ENCODE peak calls at places on chromosomes 16 and 17, in ten cellular contexts. O is GM23248; Q is PC-3; G is body of pancreas; B is HepG2; R is iPS DF 6.9; C is upper lobe of right lung; H is cardiac muscle cell; P is effector memory CD4-positive, alpha-beta T cell; V is lower lobe of right lung. T is an unnamed sample. For H3K27me3 and H3K36me3, the result is how much of the 10 kb centered on the place peaks cover.

GRCh38 chr16:53837421-53837820 is 133.5 kb downstream of the FTO start:
- DNase-seq in B (no peak), R (no peak), O (no peak), Q (no peak), H (no peak), V (no peak), C (no peak), G (no peak), P (no peak), T (no peak)

GRCh38 chr16:6955303-6955702 is 377.3 kb upstream of the RBFOX1 start:
- DNase-seq in R (no peak), H (no peak), G (no peak), P (no peak), B (no peak), C (no peak), V (no peak), O (no peak), Q (no peak), T (no peak)

GRCh38 chr16:68237243-68238028 is 1.5 kb upstream of the ESRP2 start:
- DNase-seq in H (peak), O (peak), Q (peak), V (peak), B (peak), G (peak), C (peak), R (no peak), P (peak), T (peak)

GRCh38 chr17:63816669-63817068 is 10.6 kb upstream of the PSMC5 start:
- DNase-seq in Q (no peak), O (peak), V (no peak), C (no peak), B (no peak), G (no peak), P (no peak), H (no peak), R (no peak), T (no peak)

GRCh38 chr16:69890114-69890890 is 60.8 kb upstream of the CLEC18A start:
- DNase-seq in H (peak), V (no peak), Q (no peak), G (peak), C (no peak), O (peak), R (peak), P (no peak), B (no peak), T (no peak)

GRCh38 chr16:31323959-31324629 is 30.9 kb upstream of the ITGAX start:
- DNase-seq in G (no peak), Q (no peak), O (no peak), C (no peak), B (no peak), P (no peak), H (no peak), R (no peak), V (no peak), T (no peak)

GRCh38 chr17:83196088-83196765 is 116.8 kb downstream of the METRNL start:
- DNase-seq in Q (no peak), B (no peak), R (no peak), O (peak), V (peak), G (peak), P (no peak), C (peak), H (no peak), T (peak)

GRCh38 chr16:4409081-4409932 is 7.1 kb downstream of the CORO7 start:
- DNase-seq in P (no peak), O (peak), R (no peak), H (no peak), B (no peak), Q (peak), C (no peak), G (no peak), V (peak), T (peak)

GRCh38 chr16:7431723-7432122 is 99.1 kb downstream of the RBFOX1 start:
- DNase-seq in P (no peak), Q (no peak), C (no peak), R (no peak), B (no peak), V (no peak), G (no peak), H (no peak), O (no peak), T (no peak)

GRCh38 chr17:77909236-77909635 is 49.3 kb upstream of the TNRC6C start:
- DNase-seq in B (no peak), Q (no peak), V (no peak), P (no peak), H (no peak), R (no peak), C (peak), G (no peak), O (no peak), T (peak)

GRCh38 chr17:4426499-4427208 is 7.1 kb upstream of the SPNS3 start:
- DNase-seq in G (no peak), R (no peak), Q (no peak), H (no peak), C (no peak), O (no peak), P (no peak), V (no peak), B (no peak), T (no peak)

GRCh38 chr16:82888616-82889015 is 261.8 kb downstream of the CDH13 start:
- DNase-seq in O (no peak), R (no peak), Q (no peak), B (no peak), C (no peak), G (no peak), H (no peak), V (no peak), P (no peak), T (no peak)

GRCh38 chr16:53664724-53665345 is 38.8 kb downstream of the RPGRIP1L start:
- DNase-seq in C (no peak), B (no peak), G (no peak), P (no peak), O (peak), V (no peak), R (no peak), Q (no peak), H (peak), T (peak)

GRCh38 chr17:73900516-73900915 is 256.3 kb upstream of the SDK2 start:
- DNase-seq in V (no peak), Q (no peak), R (no peak), O (no peak), C (no peak), G (no peak), P (no peak), H (no peak), B (no peak), T (no peak)

GRCh38 chr17:48215583-48216139 is 108.1 kb downstream of the SNX11 start:
- DNase-seq in C (no peak), P (no peak), R (peak), G (no peak), B (peak), H (no peak), Q (peak), V (no peak), O (peak), T (peak)

GRCh38 chr17:47720754-47721533 is 12.1 kb upstream of the TBX21 start:
- DNase-seq in C (no peak), Q (peak), P (peak), V (no peak), B (no peak), R (no peak), O (peak), H (no peak), G (no peak), T (peak)

GRCh38 chr17:33169580-33170285 is 123.4 kb downstream of the ASIC2 start:
- DNase-seq in H (no peak), O (peak), G (no peak), Q (peak), R (no peak), C (no peak), V (no peak), B (no peak), P (no peak), T (peak)

GRCh38 chr17:21177401-21177800 is 36.6 kb downstream of the TMEM11 start:
- DNase-seq in H (no peak), Q (no peak), P (no peak), G (no peak), O (no peak), B (no peak), V (no peak), C (peak), R (no peak), T (no peak)

GRCh38 chr16:2468142-2468724 is 2.9 kb upstream of the NTN3 start:
- DNase-seq in B (no peak), G (no peak), R (no peak), P (no peak), V (no peak), C (no peak), Q (peak), H (peak), O (peak), T (peak)

GRCh38 chr16:2466667-2467300 is 4.3 kb upstream of the NTN3 start:
- DNase-seq in B (no peak), Q (no peak), C (no peak), G (no peak), R (no peak), V (no peak), H (no peak), P (no peak), O (no peak), T (no peak)

GRCh38 chr16:2465653-2466415 is 5.3 kb upstream of the NTN3 start:
- DNase-seq in Q (peak), O (peak), R (no peak), P (no peak), H (no peak), V (no peak), G (no peak), B (no peak), C (no peak), T (no peak)

GRCh38 chr16:2468725-2469398 is 2.2 kb upstream of the NTN3 start:
- DNase-seq in P (no peak), R (no peak), H (no peak), C (no peak), O (no peak), Q (no peak), B (no peak), V (no peak), G (no peak), T (no peak)

GRCh38 chr16:2467301-2468141 is 3.6 kb upstream of the NTN3 start:
- DNase-seq in G (peak), P (no peak), B (no peak), R (no peak), O (peak), Q (peak), H (peak), V (peak), C (peak), T (peak)
- H3K27me3 ChIP-seq in G (under half), P (under half), B (under half), R (under half), O (under half), Q (under half), H (under half), V (under half), C (under half), T (under half)

GRCh38 chr16:75022567-75022966 is 23.7 kb downstream of the ZNRF1 start:
- DNase-seq in B (no peak), O (peak), V (no peak), R (no peak), Q (no peak), C (no peak), H (no peak), P (no peak), G (no peak), T (no peak)
- H3K4me3 ChIP-seq in B (no peak), O (no peak), V (no peak), R (no peak), Q (no peak), C (no peak), H (no peak), P (no peak), G (no peak), T (no peak)

GRCh38 chr16:1665829-1666228 is 12.2 kb upstream of the JPT2 start:
- DNase-seq in C (no peak), G (no peak), O (no peak), Q (no peak), P (no peak), R (no peak), H (no peak), B (no peak), V (no peak), T (no peak)
- H3K36me3 ChIP-seq in C (half or more), G (under half), O (under half), Q (under half), P (half or more), R (under half), H (half or more), B (under half), V (half or more), T (half or more)

DNA sequence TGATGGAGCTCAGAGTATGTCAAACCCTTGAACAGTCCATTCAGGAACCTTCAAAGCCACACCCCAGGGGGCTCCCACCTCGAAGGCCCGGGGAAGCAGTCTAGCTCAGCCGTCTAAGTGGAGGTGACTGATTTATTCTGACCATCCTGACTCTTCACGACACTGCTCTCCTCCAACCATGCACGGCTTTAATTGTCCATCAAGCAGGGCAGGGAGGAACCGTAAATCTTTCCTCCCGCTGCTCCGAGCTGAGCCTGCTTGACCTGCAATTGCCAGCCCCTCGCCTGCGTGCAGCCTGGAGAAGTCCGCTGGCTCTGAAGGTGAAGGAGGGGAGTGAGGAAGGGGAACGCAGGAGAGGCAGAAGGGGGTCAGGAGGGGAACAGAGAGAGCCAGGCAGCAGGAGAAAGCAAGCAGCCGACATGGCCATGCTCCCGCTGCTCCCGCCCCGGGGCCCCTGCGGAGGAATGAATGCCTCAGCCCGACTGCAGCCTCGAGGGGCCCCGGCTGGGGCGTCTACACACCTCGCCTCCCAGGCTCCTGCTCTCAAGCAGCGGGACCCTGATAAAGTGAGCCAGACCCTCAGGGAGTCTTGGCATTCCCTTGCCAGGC is 10.1 kb downstream of the RBFOX3 start:
- DNase-seq in O (no peak), Q (no peak), R (no peak), V (no peak), B (no peak), H (no peak), G (no peak), P (no peak), C (no peak), T (no peak)
- H3K27me3 ChIP-seq in O (under half), Q (half or more), R (under half), V (half or more), B (half or more), H (half or more), G (under half), P (under half), C (half or more), T (half or more)

T was measured in MG63.